ENCODE peak calls at places on chromosomes 7 and 10, in five cellular contexts. S is WTC11, Y is K562, I is HepG2, W is GM12878. H is an unnamed sample.

GRCh38 chr10:100083623-100084022 is 2.0 kb upstream of the CPN1 start:
- DNase-seq in S (no peak), Y (no peak), I (no peak), W (no peak), H (no peak)

GRCh38 chr10:79034271-79034876 is 34.4 kb upstream of the ZMIZ1 start:
- DNase-seq in S (no peak), Y (no peak), I (no peak), W (no peak), H (no peak)

GRCh38 chr7:23020742-23021401 is 6.9 kb upstream of the HYCC1 start:
- DNase-seq in S (no peak), Y (no peak), I (no peak), W (no peak), H (peak)

GRCh38 chr7:1210979-1211608 is 21.6 kb upstream of the UNCX start:
- DNase-seq in S (no peak), Y (no peak), I (no peak), W (no peak), H (no peak)

GRCh38 chr10:71075066-71075758 is 137.2 kb upstream of the UNC5B start:
- DNase-seq in S (peak), Y (no peak), I (no peak), W (no peak), H (no peak)

GRCh38 chr7:40299097-40299496 is 164.3 kb downstream of the SUGCT start:
- DNase-seq in S (no peak), Y (no peak), I (no peak), W (no peak), H (no peak)

GRCh38 chr10:101817542-101818118 is 614 bp downstream of the OGA start:
- DNase-seq in S (no peak), Y (peak), I (no peak), W (no peak), H (peak)

GRCh38 chr7:144842377-144842851 is 6.6 kb upstream of the TPK1 start:
- DNase-seq in S (no peak), Y (no peak), I (no peak), W (no peak), H (no peak)

GRCh38 chr10:30820282-30820991 is 190.9 kb upstream of the LYZL2 start:
- DNase-seq in S (no peak), Y (no peak), I (no peak), W (no peak), H (no peak)

GRCh38 chr7:53531-53930 is 138.8 kb upstream of the FAM20C start:
- DNase-seq in S (no peak), Y (no peak), I (no peak), W (no peak), H (no peak)

GRCh38 chr7:56291-56913 is 136.0 kb upstream of the FAM20C start:
- DNase-seq in S (no peak), Y (no peak), I (no peak), W (no peak), H (no peak)

GRCh38 chr7:55690-56248 is 136.6 kb upstream of the FAM20C start:
- DNase-seq in S (no peak), Y (peak), I (no peak), W (no peak), H (peak)

GRCh38 chr7:57071-57470 is 135.3 kb upstream of the FAM20C start:
- DNase-seq in S (no peak), Y (no peak), I (no peak), W (no peak), H (no peak)

DNA sequence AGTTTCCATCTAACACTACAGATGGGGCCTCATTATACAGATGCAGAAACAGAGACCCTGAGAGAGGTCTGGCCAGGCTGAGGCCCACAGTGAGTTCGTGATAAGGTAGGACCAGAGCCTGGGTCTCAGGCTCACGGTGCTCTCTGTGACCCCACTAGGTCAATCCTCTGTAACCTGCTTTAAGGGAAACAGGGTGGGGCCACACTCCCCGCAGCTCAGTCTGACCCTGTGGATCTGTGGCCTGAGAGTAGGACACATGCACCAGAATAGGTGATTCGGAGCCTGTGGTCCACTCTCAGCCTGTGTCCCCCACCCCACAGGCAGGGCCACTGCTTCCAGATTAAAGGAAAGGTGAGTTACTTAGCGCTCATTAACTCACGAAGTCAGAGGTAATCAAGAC is 137.8 kb upstream of the FAM20C start:
- DNase-seq in S (no peak), Y (no peak), I (no peak), W (no peak), H (no peak)
- TF ChIP-seq ESRRA in S (no peak), Y (no peak), I (no peak), W (no peak), H (no peak)

GRCh38 chr7:139034336-139034735 is 1.5 kb downstream of the ZC3HAV1L start:
- DNase-seq in S (no peak), Y (no peak), I (no peak), W (no peak), H (no peak)

GRCh38 chr7:139034855-139035587 is 821 bp downstream of the ZC3HAV1L start:
- DNase-seq in S (peak), Y (no peak), I (no peak), W (no peak), H (peak)

GRCh38 chr7:139036901-139037300 is 1.1 kb upstream of the ZC3HAV1L start:
- DNase-seq in S (no peak), Y (no peak), I (no peak), W (no peak), H (no peak)

GRCh38 chr7:139033346-139034114 is 2.3 kb downstream of the ZC3HAV1L start:
- DNase-seq in S (no peak), Y (no peak), I (no peak), W (no peak), H (no peak)

GRCh38 chr7:139035588-139036353 is at the start of gene ZC3HAV1L:
- DNase-seq in S (peak), Y (no peak), I (peak), W (no peak), H (peak)
- TF ChIP-seq MAX in S (peak), Y (no peak), I (peak), W (peak), H (peak)

GRCh38 chr7:4549681-4550080 is 132.4 kb upstream of the FOXK1 start:
- DNase-seq in S (no peak), Y (no peak), I (no peak), W (no peak), H (no peak)
- TF ChIP-seq ESRRA in S (no peak), Y (no peak), I (no peak), W (no peak), H (no peak)

DNA sequence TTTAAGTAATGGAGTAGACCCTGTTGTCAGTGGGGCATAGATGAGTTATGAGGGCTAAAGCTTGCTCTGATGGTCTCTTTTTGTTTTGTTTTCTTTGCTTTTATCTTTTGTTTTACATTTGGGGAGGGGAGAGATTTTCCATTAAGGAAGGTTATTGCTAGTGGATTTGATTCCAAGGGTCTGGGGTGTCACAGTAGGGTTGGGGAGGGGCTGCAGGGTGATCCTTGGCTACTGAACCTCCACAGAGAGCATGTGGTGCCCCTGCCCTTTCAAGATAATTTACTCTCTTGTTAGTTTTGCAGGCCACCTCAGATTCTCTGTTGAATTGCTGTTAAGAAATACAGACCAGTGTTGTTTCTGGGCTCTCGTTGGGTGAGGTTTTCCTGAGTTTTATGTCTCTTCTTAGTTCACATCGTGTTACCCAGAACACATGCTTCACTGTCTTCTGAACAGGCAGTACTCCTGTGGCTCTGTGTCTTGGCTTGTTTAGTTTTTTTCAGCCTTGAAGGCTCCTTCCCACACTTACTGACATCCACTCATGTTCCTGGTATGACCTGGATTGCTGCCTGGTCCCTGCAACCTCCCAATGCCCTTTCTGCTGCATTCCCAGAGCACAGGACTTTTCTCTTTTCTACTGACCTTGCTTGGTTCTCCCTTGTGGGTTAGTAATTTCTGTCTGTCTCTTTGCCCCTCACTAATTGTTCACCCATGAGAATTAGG is 4.3 kb downstream of the KIFBP start:
- DNase-seq in S (no peak), Y (no peak), I (no peak), W (no peak), H (no peak)
- TF ChIP-seq MAX in S (no peak), Y (no peak), I (no peak), W (no peak), H (no peak)

DNA sequence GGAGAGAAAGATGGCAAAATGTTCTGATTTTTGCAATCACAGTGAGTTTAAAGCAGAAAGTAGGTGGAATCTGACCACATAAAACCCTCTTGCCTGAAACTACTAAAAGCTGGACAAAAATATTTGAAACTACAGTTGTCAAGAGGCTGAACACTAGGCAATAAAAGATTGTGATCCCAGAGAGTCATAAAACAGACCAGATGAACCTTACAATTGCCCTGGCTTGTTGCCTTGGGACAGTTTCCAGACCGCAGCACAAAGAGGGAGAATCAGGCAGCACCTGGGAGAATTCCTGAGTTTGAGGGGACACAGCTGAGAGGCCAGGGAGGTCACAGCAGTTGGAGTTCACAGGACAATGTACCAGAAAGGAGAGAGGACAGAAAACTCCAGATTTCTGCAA is 107.3 kb upstream of the NANOS1 start:
- DNase-seq in S (no peak), Y (no peak), I (no peak), W (no peak), H (no peak)
- TF ChIP-seq ESRRA in S (no peak), Y (no peak), I (no peak), W (no peak), H (no peak)

GRCh38 chr7:92987543-92987942 is 130.2 kb downstream of the SAMD9 start:
- DNase-seq in S (no peak), Y (no peak), I (no peak), W (no peak), H (no peak)

GRCh38 chr7:92988941-92989540 is 128.7 kb downstream of the SAMD9 start:
- DNase-seq in S (no peak), Y (no peak), I (no peak), W (no peak), H (no peak)

GRCh38 chr7:92991190-92991589 is 126.6 kb downstream of the SAMD9 start:
- DNase-seq in S (no peak), Y (no peak), I (no peak), W (no peak), H (no peak)

GRCh38 chr7:92987095-92987494 is 130.7 kb downstream of the SAMD9 start:
- DNase-seq in S (no peak), Y (no peak), I (no peak), W (no peak), H (no peak)

DNA sequence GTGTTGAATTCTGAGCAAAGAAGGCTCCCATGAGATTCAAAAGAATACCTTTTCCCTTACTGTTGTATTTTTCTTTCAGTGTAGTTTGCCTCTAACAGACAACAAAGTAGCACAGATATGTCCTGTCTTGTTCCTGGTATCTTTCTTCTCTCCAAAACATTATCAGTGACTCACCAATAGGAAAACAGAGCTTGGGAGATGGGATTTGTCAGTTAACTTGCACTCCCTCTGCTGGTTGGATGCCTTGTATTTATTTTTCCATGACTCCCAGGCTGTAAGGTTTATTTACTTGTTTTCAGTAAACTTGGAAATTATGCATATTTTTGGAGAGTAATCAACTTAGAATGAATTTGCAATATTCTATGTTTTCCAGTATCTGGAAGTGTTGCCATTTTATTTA is 129.7 kb downstream of the SAMD9 start:
- DNase-seq in S (no peak), Y (peak), I (peak), W (no peak), H (peak)
- TF ChIP-seq MAX in S (no peak), Y (no peak), I (no peak), W (no peak), H (no peak)

GRCh38 chr7:129110575-129111376 is 33.7 kb upstream of the TSPAN33 start:
- DNase-seq in S (peak), Y (peak), I (peak), W (no peak), H (no peak)
- TF ChIP-seq ESRRA in S (no peak), Y (no peak), I (no peak), W (no peak), H (no peak)

GRCh38 chr7:79872171-79872570 is 262.5 kb upstream of the GNAI1 start:
- DNase-seq in S (no peak), Y (no peak), I (no peak), W (no peak), H (no peak)

GRCh38 chr7:79862447-79862846 is 272.2 kb upstream of the GNAI1 start:
- DNase-seq in S (no peak), Y (no peak), I (no peak), W (no peak), H (no peak)

DNA sequence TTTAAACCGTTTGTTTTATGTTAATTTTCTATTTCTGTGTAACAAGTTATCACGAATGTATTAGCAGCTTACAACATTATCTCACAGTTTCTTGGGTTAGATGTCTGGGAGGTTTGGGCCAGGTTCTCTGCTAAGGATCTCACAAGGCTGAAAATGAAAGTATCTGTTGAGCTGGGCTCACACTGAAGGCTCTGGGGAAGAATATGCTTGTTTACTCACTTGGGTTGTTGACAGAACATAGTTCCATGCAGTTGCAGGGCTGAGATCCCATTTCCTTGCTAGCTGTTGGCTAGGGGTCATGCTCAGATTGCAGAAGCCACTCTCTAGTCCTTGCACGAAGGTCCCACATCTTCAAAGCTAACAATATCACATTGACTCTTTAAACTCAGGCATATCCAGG is 266.6 kb upstream of the GNAI1 start:
- DNase-seq in S (no peak), Y (no peak), I (no peak), W (no peak), H (peak)
- TF ChIP-seq MAX in S (no peak), Y (no peak), I (no peak), W (no peak), H (no peak)

GRCh38 chr10:122326806-122327205 is 47.7 kb upstream of the PLEKHA1 start:
- DNase-seq in S (no peak), Y (no peak), I (no peak), W (no peak), H (no peak)

GRCh38 chr10:122325235-122325634 is 49.3 kb upstream of the PLEKHA1 start:
- DNase-seq in S (no peak), Y (no peak), I (no peak), W (no peak), H (no peak)

GRCh38 chr10:122323941-122324675 is 50.4 kb upstream of the PLEKHA1 start:
- DNase-seq in S (no peak), Y (no peak), I (no peak), W (no peak), H (no peak)

GRCh38 chr10:122327237-122328206 is 47.0 kb upstream of the PLEKHA1 start:
- DNase-seq in S (no peak), Y (no peak), I (no peak), W (no peak), H (no peak)

GRCh38 chr10:122326385-122326784 is 48.1 kb upstream of the PLEKHA1 start:
- DNase-seq in S (no peak), Y (no peak), I (no peak), W (no peak), H (no peak)
- TF ChIP-seq ESRRA in S (no peak), Y (no peak), I (no peak), W (no peak), H (no peak)